ENCODE peak calls at places on chromosomes 2 and 18, in five cellular contexts. L is left lung, V is brain microvascular endothelial cell, B is stomach, P is PC-9. Z is an unnamed sample.
A peak's percentile ranks its signal among the peaks of the same experiment; 100 is the strongest.

GRCh38 chr2:74576151-74576755 is 21.7 kb downstream of the DOK1 start:
- DNase-seq in V (no peak), P (no peak), L (no peak), B (no peak), Z (no peak)

GRCh38 chr18:13103366-13103765 is 112.2 kb downstream of the CEP192 start:
- DNase-seq in B (no peak), V (no peak), L (no peak), P (no peak), Z (no peak)

GRCh38 chr18:25896178-25896780 is 194.1 kb downstream of the SS18 start:
- DNase-seq in B (no peak), P (no peak), L (no peak), V (peak; percentile 41), Z (no peak)

GRCh38 chr2:74201596-74201995 is 3.2 kb downstream of the MTHFD2 start:
- DNase-seq in L (no peak), P (no peak), B (no peak), V (no peak), Z (no peak)

GRCh38 chr18:58117685-58118403 is 73.8 kb downstream of the NEDD4L start:
- DNase-seq in V (peak; percentile 69), P (peak; percentile 25), B (peak; percentile 67), L (peak; percentile 76), Z (no peak)

GRCh38 chr18:46053368-46054095 is 18.5 kb downstream of the PSTPIP2 start:
- DNase-seq in B (no peak), P (no peak), L (no peak), V (no peak), Z (no peak)

GRCh38 chr2:109676346-109676897 is 62.3 kb downstream of the SOWAHC start:
- DNase-seq in B (no peak), V (no peak), L (no peak), P (no peak), Z (no peak)

GRCh38 chr2:43169987-43170732 is 56.2 kb downstream of the ZFP36L2 start:
- DNase-seq in P (peak; percentile 50), B (peak; percentile 65), L (no peak), V (no peak), Z (no peak)

GRCh38 chr2:120299561-120299960 is 46.4 kb upstream of the INHBB start:
- DNase-seq in B (no peak), L (no peak), P (no peak), V (peak; percentile 35), Z (no peak)

GRCh38 chr18:63887424-63887823 is at the start of gene SERPINB2:
- DNase-seq in P (no peak), B (no peak), V (peak; percentile 21), L (no peak), Z (no peak)

DNA sequence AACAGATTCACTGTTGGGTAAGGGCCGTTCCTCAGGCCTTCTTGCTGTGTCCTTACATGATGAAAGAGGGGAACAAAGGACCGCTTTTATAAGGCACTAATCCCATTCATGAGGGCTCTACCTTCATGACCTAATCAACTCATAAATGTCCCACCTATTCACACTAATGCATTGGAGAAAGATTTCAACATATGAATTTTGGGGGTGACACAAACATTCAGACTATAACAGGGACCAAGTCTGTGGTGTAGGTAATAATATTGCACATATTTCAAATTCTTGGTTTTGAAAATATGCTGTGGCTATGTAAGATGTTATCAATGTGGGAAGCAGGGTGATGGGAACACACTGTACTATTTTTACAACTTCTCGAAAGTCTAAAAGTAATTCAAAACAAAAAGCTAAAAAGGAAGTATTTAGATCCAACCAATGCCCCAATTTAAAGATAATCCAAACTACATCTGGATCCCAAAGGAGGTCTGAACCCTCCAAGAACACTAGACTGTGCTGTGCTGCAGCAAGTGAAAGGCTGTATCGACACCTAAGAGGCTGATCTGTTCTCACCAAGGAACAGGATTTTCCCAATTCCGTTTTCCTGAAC is 82.4 kb upstream of the TGIF1 start:
- DNase-seq in V (peak; percentile 6), P (no peak), B (no peak), L (no peak), Z (no peak)
- H3K4me3 ChIP-seq in V (no peak overlapping the region), P (no peak overlapping the region), B (no peak overlapping the region), L (no peak overlapping the region), Z (no peak overlapping the region)

GRCh38 chr2:218382785-218383184 is 712 bp downstream of the SLC11A1 start:
- DNase-seq in V (no peak), P (no peak), L (no peak), B (no peak), Z (no peak)
- H3K4me3 ChIP-seq in V (no peak overlapping the region), P (no peak overlapping the region), L (no peak overlapping the region), B (no peak overlapping the region), Z (no peak overlapping the region)

GRCh38 chr2:237435844-237436590 is 22.1 kb upstream of the COL6A3 start:
- DNase-seq in B (no peak), V (peak; percentile 95), P (no peak), L (no peak), Z (no peak)
- H3K4me3 ChIP-seq in B (no peak overlapping the region), V (no peak overlapping the region), P (no peak overlapping the region), L (no peak overlapping the region), Z (no peak overlapping the region)

GRCh38 chr2:197675246-197675645 is at the start of gene RFTN2:
- DNase-seq in L (no peak), V (peak; percentile 6), B (no peak), P (no peak), Z (no peak)
- H3K4me3 ChIP-seq in L (peak within 1 kb of the TSS; percentile 10), V (peak within 1 kb of the TSS; percentile 58), B (peak within 1 kb of the TSS; percentile 25), P (no peak within 1 kb of the TSS), Z (no peak within 1 kb of the TSS)

GRCh38 chr2:37631292-37631691 is 40.1 kb downstream of the CDC42EP3 start:
- DNase-seq in B (no peak), L (no peak), V (no peak), P (no peak), Z (no peak)
- H3K4me3 ChIP-seq in B (no peak overlapping the region), L (no peak overlapping the region), V (no peak overlapping the region), P (no peak overlapping the region), Z (no peak overlapping the region)

GRCh38 chr2:18412980-18413793 is 147.3 kb downstream of the RDH14 start:
- DNase-seq in P (no peak), L (no peak), B (no peak), V (no peak), Z (no peak)
- H3K4me3 ChIP-seq in P (no peak overlapping the region), L (no peak overlapping the region), B (no peak overlapping the region), V (no peak overlapping the region), Z (no peak overlapping the region)

Z was measured in RWPE2.